ENCODE peak calls at places on chromosomes 11 and 22, in five cellular contexts. O is ovary, M is breast epithelium, T is H1, G is NB4. S is an unnamed sample.

GRCh38 chr11:12838463-12839120 is 164.4 kb downstream of the TEAD1 start:
- DNase-seq in O (peak; percentile 42), M (no peak), T (no peak), G (no peak), S (no peak)

GRCh38 chr11:7204778-7205177 is 46.9 kb upstream of the SYT9 start:
- DNase-seq in O (no peak), M (no peak), T (no peak), G (no peak), S (no peak)

GRCh38 chr11:17770048-17770652 is 35.6 kb downstream of the KCNC1 start:
- DNase-seq in O (no peak), M (peak; percentile 59), T (no peak), G (peak; percentile 19), S (no peak)

GRCh38 chr11:79040348-79040747 is 400.5 kb downstream of the TENM4 start:
- DNase-seq in O (no peak), M (no peak), T (no peak), G (no peak), S (no peak)

GRCh38 chr22:36281726-36282077 is 28.8 kb downstream of the APOL1 start:
- DNase-seq in O (no peak), M (no peak), T (no peak), G (no peak), S (peak; percentile 17)

GRCh38 chr11:31133064-31133463 is 236.5 kb downstream of the DCDC1 start:
- DNase-seq in O (no peak), M (no peak), T (no peak), G (no peak), S (no peak)

GRCh38 chr11:105466582-105467228 is 143.2 kb upstream of the GRIA4 start:
- DNase-seq in O (no peak), M (no peak), T (no peak), G (no peak), S (no peak)

GRCh38 chr11:26088391-26088790 is 243.5 kb upstream of the ANO3 start:
- DNase-seq in O (no peak), M (no peak), T (no peak), G (no peak), S (no peak)

GRCh38 chr11:72646472-72646871 is 27.8 kb downstream of the PDE2A start:
- DNase-seq in O (no peak), M (no peak), T (no peak), G (no peak), S (no peak)

GRCh38 chr11:75100314-75100713 is 3.6 kb upstream of the OR2AT4 start:
- DNase-seq in O (no peak), M (no peak), T (no peak), G (peak; percentile 52), S (no peak)

GRCh38 chr11:7657306-7658025 is 15.8 kb downstream of the CYB5R2 start:
- DNase-seq in O (peak; percentile 66), M (peak; percentile 67), T (peak; percentile 65), G (peak; percentile 56), S (peak; percentile 52)

GRCh38 chr11:65619281-65619928 is 3.8 kb downstream of the PCNX3 start:
- DNase-seq in O (no peak), M (no peak), T (no peak), G (no peak), S (no peak)

GRCh38 chr11:22787565-22788162 is 41.9 kb downstream of the SVIP start:
- DNase-seq in O (no peak), M (no peak), T (no peak), G (peak; percentile 36), S (no peak)

GRCh38 chr22:39820266-39820665 is 73.3 kb downstream of the ENTHD1 start:
- DNase-seq in O (no peak), M (no peak), T (no peak), G (no peak), S (no peak)

GRCh38 chr11:19738124-19738523 is 25.5 kb downstream of the NAV2 start:
- DNase-seq in O (no peak), M (no peak), T (no peak), G (no peak), S (no peak)

GRCh38 chr11:116394022-116394421 is 378.8 kb downstream of the BUD13 start:
- DNase-seq in O (no peak), M (no peak), T (no peak), G (no peak), S (no peak)

GRCh38 chr11:134014502-134014901 is 54.4 kb upstream of the JAM3 start:
- DNase-seq in O (no peak), M (no peak), T (no peak), G (peak; percentile 43), S (no peak)

GRCh38 chr22:43110927-43111623 is 525 bp downstream of the BIK start:
- DNase-seq in O (no peak), M (peak; percentile 72), T (peak; percentile 75), G (peak; percentile 46), S (no peak)

GRCh38 chr11:122649133-122649532 is 6.4 kb upstream of the UBASH3B start:
- DNase-seq in O (no peak), M (no peak), T (no peak), G (peak; percentile 66), S (no peak)

GRCh38 chr11:72752088-72752914 is at the start of gene ARAP1:
- DNase-seq in O (peak; percentile 75), M (peak; percentile 65), T (peak; percentile 80), G (peak; percentile 83), S (peak; percentile 71)

GRCh38 chr11:71446942-71447688 is 1.1 kb downstream of the DHCR7 start:
- DNase-seq in O (no peak), M (peak; percentile 51), T (no peak), G (peak; percentile 89), S (no peak)

GRCh38 chr22:22026157-22026831 is 43.7 kb upstream of the TOP3B start:
- DNase-seq in O (no peak), M (no peak), T (no peak), G (no peak), S (no peak)
- TF ChIP-seq POLR2A in O (no peak), M (no peak), T (no peak), G (no peak), S (no peak)

DNA sequence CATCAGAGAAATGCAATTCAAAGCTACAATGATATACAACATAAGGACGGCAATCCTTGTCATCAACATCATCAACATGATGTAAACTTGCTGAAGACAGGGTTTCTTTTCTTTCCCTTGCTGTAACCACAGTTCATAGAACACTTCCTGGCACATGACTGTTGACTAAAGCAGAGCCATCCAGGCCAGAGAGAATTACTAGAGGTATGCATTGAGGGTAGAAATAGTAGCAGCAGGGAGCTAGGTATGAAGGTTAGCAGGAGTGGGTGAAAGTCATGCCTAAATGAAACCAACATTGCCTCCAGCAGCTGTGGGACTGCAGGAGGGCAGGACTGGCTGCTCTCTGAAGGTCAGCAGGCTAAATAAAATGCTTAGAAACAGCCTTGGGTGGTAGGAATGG is 103.7 kb downstream of the LRRC32 start:
- DNase-seq in O (no peak), M (no peak), T (no peak), G (no peak), S (no peak)
- TF ChIP-seq POLR2A in O (no peak), M (no peak), T (no peak), G (no peak), S (no peak)

DNA sequence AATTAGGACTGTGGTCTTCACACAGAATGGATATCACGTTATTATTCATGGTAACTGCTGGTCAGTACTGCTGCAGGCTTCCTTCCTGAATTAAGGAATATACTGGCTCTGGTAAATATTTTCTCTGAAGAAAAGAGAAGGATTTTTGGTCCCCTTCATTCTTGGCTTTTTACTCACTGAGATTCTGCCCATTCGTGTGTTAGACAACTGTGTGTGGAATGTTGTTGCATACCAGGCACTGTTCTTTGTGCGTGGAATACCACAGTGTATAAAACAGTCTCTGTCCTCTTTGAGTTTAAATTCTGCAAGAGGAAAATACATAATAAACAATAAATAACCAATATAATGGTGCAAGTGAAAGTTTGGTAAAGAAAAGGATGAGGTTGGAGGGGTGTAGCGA is 80.3 kb downstream of the ALX4 start:
- DNase-seq in O (no peak), M (no peak), T (no peak), G (no peak), S (no peak)
- TF ChIP-seq POLR2A in O (no peak), M (no peak), T (no peak), G (no peak), S (no peak)

DNA sequence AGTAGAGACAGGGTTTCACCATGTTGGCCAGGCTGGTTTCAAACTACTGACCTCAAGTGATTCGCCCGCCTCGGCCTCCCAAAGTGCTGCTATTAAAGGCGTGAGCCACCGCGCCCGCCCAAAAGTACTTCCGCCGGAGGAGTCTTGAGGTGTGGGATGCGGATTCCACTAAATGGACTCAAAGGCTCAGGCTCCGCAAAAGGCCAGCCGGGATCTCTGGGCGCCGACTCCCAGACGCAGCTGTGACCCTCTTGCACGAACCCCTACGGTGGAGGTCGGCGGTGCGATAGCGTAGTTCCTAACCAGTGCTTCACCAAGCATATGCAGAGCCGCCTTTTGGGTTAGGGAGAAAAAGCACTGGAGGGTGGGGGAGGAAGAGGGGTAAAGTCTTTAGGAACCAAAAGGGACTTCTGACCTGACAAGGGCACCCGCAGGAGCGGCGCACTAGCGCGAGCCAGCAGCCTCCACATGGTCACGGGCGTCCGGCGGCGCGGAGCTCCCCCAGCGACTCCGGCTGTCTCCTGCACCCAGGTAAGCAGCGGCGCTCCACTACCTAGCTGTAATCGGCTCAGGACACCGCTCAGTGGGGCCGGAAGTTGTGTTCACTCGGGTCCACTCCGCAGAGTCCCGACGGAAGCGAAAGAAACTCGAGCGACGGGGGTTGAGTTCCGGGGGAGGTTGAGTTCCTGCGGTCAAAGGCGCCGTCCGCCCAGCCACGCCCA is at the start of gene MRPL16:
- DNase-seq in O (peak; percentile 84), M (peak; percentile 91), T (peak; percentile 93), G (peak; percentile 95), S (peak; percentile 85)
- TF ChIP-seq POLR2A in O (no peak), M (no peak), T (peak; percentile 67), G (peak; percentile 84), S (no peak)

DNA sequence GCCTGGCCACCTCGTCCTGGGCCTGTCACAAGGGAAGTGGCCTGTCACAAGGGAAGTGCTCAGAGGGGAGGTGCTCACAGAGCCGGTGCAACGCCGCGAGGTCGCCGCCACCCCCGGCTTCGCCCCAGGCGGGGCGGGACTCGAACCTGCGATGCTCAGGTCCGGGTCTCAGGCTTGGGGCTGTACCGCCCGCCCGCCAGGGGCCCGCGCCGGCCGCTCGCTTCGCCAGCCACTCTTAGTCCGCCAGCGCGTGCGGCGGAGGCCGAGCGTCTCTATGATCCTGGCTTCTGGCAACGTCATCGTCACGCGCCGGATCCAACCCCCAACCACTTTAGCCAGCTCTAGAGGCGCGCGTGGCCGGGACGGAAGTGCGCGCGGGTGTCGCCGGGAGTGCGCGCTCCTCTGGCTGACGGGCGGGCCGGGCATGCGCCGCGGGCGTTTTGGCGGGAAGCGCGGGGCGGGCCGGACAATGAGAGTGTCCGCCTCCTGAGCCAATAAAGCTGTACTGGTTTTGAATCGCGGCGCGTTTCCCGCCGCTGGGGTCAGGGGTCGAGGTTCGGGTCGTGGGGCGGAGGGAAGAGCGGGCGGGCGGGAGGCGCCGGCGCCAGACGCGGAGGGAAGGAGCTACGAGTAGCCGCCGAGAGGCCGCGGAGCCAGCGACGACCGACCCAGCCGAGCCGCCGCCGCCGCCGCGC is at the start of gene TRMT2A:
- DNase-seq in O (peak; percentile 98), M (peak; percentile 97), T (peak; percentile 98), G (peak; percentile 99), S (peak; percentile 99)
- TF ChIP-seq POLR2A in O (peak; percentile 31), M (no peak), T (peak; percentile 44), G (no peak), S (peak; percentile 68)

GRCh38 chr11:69810289-69811118 is 8.7 kb downstream of the FGF3 start:
- DNase-seq in O (no peak), M (no peak), T (no peak), G (no peak), S (no peak)

GRCh38 chr11:69813839-69814238 is 5.4 kb downstream of the FGF3 start:
- DNase-seq in O (no peak), M (no peak), T (no peak), G (no peak), S (no peak)

GRCh38 chr11:69812256-69812655 is 7.0 kb downstream of the FGF3 start:
- DNase-seq in O (no peak), M (no peak), T (no peak), G (no peak), S (no peak)

GRCh38 chr11:69812927-69813326 is 6.3 kb downstream of the FGF3 start:
- DNase-seq in O (no peak), M (no peak), T (no peak), G (no peak), S (no peak)

GRCh38 chr11:69811431-69811830 is 7.8 kb downstream of the FGF3 start:
- DNase-seq in O (no peak), M (no peak), T (no peak), G (no peak), S (no peak)
- TF ChIP-seq POLR2A in O (no peak), M (no peak), T (no peak), G (no peak), S (no peak)

S was measured in uterus.